ENCODE peak calls at places on chromosomes 16 and 17, in six cellular contexts. M is cardiac muscle cell, S is tibial nerve, X is A549, N is prostate gland, W is pancreas. C is an unnamed sample. For H3K4me1, the result is how much of the 10 kb centered on the place peaks cover.

GRCh38 chr17:59756236-59756818 is 48.9 kb downstream of the VMP1 start:
- DNase-seq in M (no peak), X (peak), S (no peak), N (no peak), W (no peak), C (no peak)

GRCh38 chr17:47694018-47694817 is at the start of gene TBKBP1:
- DNase-seq in N (no peak), S (no peak), W (peak), M (peak), X (peak), C (no peak)

GRCh38 chr17:45226620-45227019 is 4.9 kb downstream of the FMNL1 start:
- DNase-seq in W (no peak), X (no peak), M (no peak), N (no peak), S (no peak), C (no peak)

GRCh38 chr17:81713004-81713555 is 996 bp downstream of the SLC25A10 start:
- DNase-seq in N (no peak), X (no peak), S (no peak), M (no peak), W (no peak), C (no peak)

GRCh38 chr16:12620150-12620549 is 183.5 kb downstream of the CPPED1 start:
- DNase-seq in S (no peak), W (no peak), N (no peak), X (no peak), M (no peak), C (no peak)

GRCh38 chr17:9271989-9272388 is 250.7 kb downstream of the NTN1 start:
- DNase-seq in W (no peak), M (no peak), N (no peak), S (no peak), X (no peak), C (no peak)

GRCh38 chr17:29620271-29620670 is 2.4 kb downstream of the CORO6 start:
- DNase-seq in S (no peak), N (no peak), X (peak), M (no peak), W (no peak), C (no peak)

GRCh38 chr16:81429045-81429521 is 15.5 kb upstream of the CMIP start:
- DNase-seq in M (peak), S (no peak), W (peak), X (no peak), N (no peak), C (no peak)

GRCh38 chr16:86635926-86636325 is 57.6 kb downstream of the FOXL1 start:
- DNase-seq in S (no peak), X (no peak), N (no peak), M (no peak), W (no peak), C (no peak)

GRCh38 chr17:45382226-45382625 is 50.4 kb downstream of the ARHGAP27 start:
- DNase-seq in W (no peak), X (no peak), S (no peak), N (no peak), M (no peak), C (no peak)

DNA sequence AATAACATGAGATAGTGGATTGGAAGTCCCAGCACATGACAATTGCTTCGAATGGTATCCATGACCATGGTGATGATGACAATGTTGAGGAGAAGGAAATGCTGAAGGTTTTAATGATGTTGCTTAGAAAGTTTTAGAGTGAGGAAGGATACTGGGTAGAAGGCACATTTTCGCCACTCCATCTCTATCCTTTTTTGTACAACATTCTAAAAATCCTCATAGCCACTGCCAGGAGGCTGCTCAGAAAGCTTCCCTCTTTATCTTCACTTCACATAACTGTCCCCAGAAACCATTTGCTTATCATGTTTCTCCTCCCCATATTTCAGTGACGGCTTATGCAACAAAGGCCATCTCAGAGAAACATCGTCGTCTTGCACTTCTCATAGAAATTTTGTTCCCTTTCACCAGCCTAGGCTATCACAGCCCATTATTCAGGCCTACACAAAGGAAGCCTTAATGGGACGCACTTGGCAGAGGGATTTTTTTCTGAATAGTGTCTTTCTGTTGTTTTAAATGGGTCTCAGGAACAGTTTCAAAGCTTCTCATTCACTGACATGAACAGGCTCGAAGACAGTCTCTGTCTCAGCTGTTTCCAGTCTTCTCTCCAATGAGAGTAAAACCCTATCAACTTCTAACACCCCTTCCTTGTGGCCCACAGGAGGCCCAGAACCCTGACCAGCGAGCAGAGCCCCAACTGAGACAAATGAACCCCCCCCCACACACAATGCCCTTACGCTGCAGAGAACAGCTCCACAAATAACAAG is 506.7 kb downstream of the HAPSTR1 start:
- DNase-seq in N (no peak), M (no peak), X (no peak), S (no peak), W (no peak), C (no peak)
- H3K4me1 ChIP-seq in N (under half), M (under half), X (under half), S (under half), W (under half), C (under half)

GRCh38 chr16:49487746-49488145 is 114.1 kb downstream of the C16orf78 start:
- DNase-seq in W (peak), N (no peak), M (no peak), X (no peak), S (no peak), C (no peak)
- H3K4me1 ChIP-seq in W (under half), N (under half), M (under half), X (under half), S (under half), C (under half)

GRCh38 chr16:2037631-2038358 is 9.8 kb downstream of the NTHL1 start:
- DNase-seq in N (no peak), M (no peak), W (no peak), S (no peak), X (no peak), C (no peak)
- H3K4me1 ChIP-seq in N (half or more), M (under half), W (under half), S (under half), X (half or more), C (half or more)

GRCh38 chr17:74190154-74190553 is 13.3 kb upstream of the RPL38 start:
- DNase-seq in M (no peak), S (no peak), W (no peak), N (no peak), X (peak), C (no peak)
- H3K4me1 ChIP-seq in M (under half), S (under half), W (under half), N (under half), X (under half), C (under half)

DNA sequence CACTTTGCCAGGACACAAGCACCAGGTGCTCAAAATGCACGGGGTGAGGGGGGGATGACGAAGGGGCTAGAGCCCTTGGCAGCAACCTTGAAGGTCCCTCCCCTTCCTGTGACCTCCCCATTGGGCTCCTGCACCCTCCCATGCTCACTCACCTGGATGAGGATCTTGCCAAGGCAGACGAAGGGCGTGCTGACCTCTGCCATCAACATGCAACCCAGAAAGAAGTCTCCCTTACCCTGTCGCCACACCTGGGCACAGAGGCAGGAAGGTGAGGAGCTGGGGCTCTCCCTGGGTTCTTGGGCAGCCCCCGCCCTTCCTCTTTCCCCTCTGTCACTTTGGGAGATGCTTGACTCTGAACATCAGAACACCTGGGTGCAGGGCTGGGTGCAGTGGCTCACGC is 2.6 kb downstream of the C16orf92 start:
- DNase-seq in S (no peak), N (no peak), W (no peak), M (no peak), X (no peak), C (no peak)
- H3K4me1 ChIP-seq in S (under half), N (under half), W (under half), M (under half), X (under half), C (under half)

DNA sequence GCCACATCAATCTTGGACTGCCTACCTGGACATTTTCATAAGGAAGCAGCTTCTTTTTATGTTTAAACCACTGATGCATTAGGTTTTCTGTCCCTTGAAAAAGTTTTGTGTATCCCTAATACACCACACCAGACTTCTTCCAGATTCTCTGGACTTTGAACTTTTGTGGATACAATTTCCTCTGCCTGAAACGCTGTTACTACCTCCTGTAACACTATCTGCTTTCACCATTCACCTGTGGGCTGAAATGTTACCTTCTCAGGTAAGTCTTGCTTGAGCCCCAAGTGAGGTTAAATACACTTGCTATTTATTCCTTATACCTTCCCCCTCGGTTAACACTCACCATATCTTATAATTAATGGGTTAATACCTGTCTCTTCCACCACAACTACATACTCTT is 2.7 kb downstream of the ZZEF1 start:
- DNase-seq in W (no peak), S (no peak), N (no peak), M (no peak), X (no peak), C (no peak)
- H3K4me1 ChIP-seq in W (under half), S (under half), N (under half), M (under half), X (under half), C (under half)